ENCODE peak calls at places on chromosomes 11 and 22, in ten cellular contexts. One of them, this sample, is unnamed.

GRCh38 chr11:73680687-73681086 is 34.3 kb downstream of the PLEKHB1 start:
- DNase-seq in body of pancreas: no peak
- DNase-seq in GM23338: no peak
- DNase-seq in OCI-LY7: no peak
- DNase-seq in brain microvascular endothelial cell: no peak
- DNase-seq in heart left ventricle: no peak
- DNase-seq in left lung: no peak
- DNase-seq in adrenal gland: no peak
- DNase-seq in CD4-positive, alpha-beta T cell: no peak
- DNase-seq in fibroblast of lung: no peak
- DNase-seq in this sample: no peak

GRCh38 chr11:43419460-43419859 is 60.7 kb downstream of the TTC17 start:
- DNase-seq in heart left ventricle: no peak
- DNase-seq in left lung: no peak
- DNase-seq in body of pancreas: peak; percentile 42
- DNase-seq in brain microvascular endothelial cell: peak; percentile 34
- DNase-seq in fibroblast of lung: peak; percentile 14
- DNase-seq in GM23338: peak; percentile 59
- DNase-seq in adrenal gland: peak; percentile 51
- DNase-seq in CD4-positive, alpha-beta T cell: no peak
- DNase-seq in OCI-LY7: peak; percentile 57
- DNase-seq in this sample: no peak

GRCh38 chr11:45290586-45290985 is 4.4 kb upstream of the SYT13 start:
- DNase-seq in heart left ventricle: no peak
- DNase-seq in fibroblast of lung: no peak
- DNase-seq in body of pancreas: no peak
- DNase-seq in brain microvascular endothelial cell: no peak
- DNase-seq in left lung: no peak
- DNase-seq in OCI-LY7: no peak
- DNase-seq in adrenal gland: no peak
- DNase-seq in CD4-positive, alpha-beta T cell: no peak
- DNase-seq in GM23338: no peak
- DNase-seq in this sample: no peak

GRCh38 chr11:115657586-115657985 is 153.4 kb upstream of the CADM1 start:
- DNase-seq in left lung: no peak
- DNase-seq in fibroblast of lung: peak; percentile 68
- DNase-seq in brain microvascular endothelial cell: no peak
- DNase-seq in CD4-positive, alpha-beta T cell: no peak
- DNase-seq in heart left ventricle: no peak
- DNase-seq in adrenal gland: no peak
- DNase-seq in body of pancreas: no peak
- DNase-seq in OCI-LY7: no peak
- DNase-seq in GM23338: no peak
- DNase-seq in this sample: no peak

GRCh38 chr22:48264586-48264985 is 1502.1 kb downstream of the TBC1D22A start:
- DNase-seq in GM23338: no peak
- DNase-seq in fibroblast of lung: no peak
- DNase-seq in brain microvascular endothelial cell: no peak
- DNase-seq in adrenal gland: no peak
- DNase-seq in left lung: no peak
- DNase-seq in OCI-LY7: no peak
- DNase-seq in body of pancreas: no peak
- DNase-seq in heart left ventricle: no peak
- DNase-seq in CD4-positive, alpha-beta T cell: no peak
- DNase-seq in this sample: no peak

GRCh38 chr11:27481992-27482391 is 9.4 kb upstream of the LGR4 start:
- DNase-seq in fibroblast of lung: no peak
- DNase-seq in heart left ventricle: no peak
- DNase-seq in GM23338: no peak
- DNase-seq in body of pancreas: no peak
- DNase-seq in adrenal gland: no peak
- DNase-seq in brain microvascular endothelial cell: no peak
- DNase-seq in left lung: no peak
- DNase-seq in CD4-positive, alpha-beta T cell: no peak
- DNase-seq in OCI-LY7: no peak
- DNase-seq in this sample: no peak

GRCh38 chr11:2968501-2968900 is 23.6 kb downstream of the NAP1L4 start:
- DNase-seq in fibroblast of lung: no peak
- DNase-seq in heart left ventricle: no peak
- DNase-seq in OCI-LY7: no peak
- DNase-seq in body of pancreas: no peak
- DNase-seq in brain microvascular endothelial cell: no peak
- DNase-seq in adrenal gland: no peak
- DNase-seq in left lung: no peak
- DNase-seq in GM23338: no peak
- DNase-seq in CD4-positive, alpha-beta T cell: no peak
- DNase-seq in this sample: no peak

GRCh38 chr22:32204211-32204855 is 540 bp downstream of the RFPL2 start:
- DNase-seq in fibroblast of lung: no peak
- DNase-seq in body of pancreas: peak; percentile 47
- DNase-seq in OCI-LY7: no peak
- DNase-seq in GM23338: peak; percentile 63
- DNase-seq in brain microvascular endothelial cell: no peak
- DNase-seq in left lung: no peak
- DNase-seq in heart left ventricle: no peak
- DNase-seq in adrenal gland: no peak
- DNase-seq in CD4-positive, alpha-beta T cell: no peak
- DNase-seq in this sample: no peak

GRCh38 chr11:101442936-101443521 is 140.8 kb downstream of the TRPC6 start:
- DNase-seq in CD4-positive, alpha-beta T cell: no peak
- DNase-seq in heart left ventricle: no peak
- DNase-seq in OCI-LY7: no peak
- DNase-seq in body of pancreas: no peak
- DNase-seq in adrenal gland: no peak
- DNase-seq in left lung: no peak
- DNase-seq in fibroblast of lung: no peak
- DNase-seq in brain microvascular endothelial cell: no peak
- DNase-seq in GM23338: no peak
- DNase-seq in this sample: no peak

GRCh38 chr11:101442171-101442570 is 141.6 kb downstream of the TRPC6 start:
- DNase-seq in fibroblast of lung: peak; percentile 85
- DNase-seq in body of pancreas: peak; percentile 44
- DNase-seq in OCI-LY7: no peak
- DNase-seq in adrenal gland: peak; percentile 57
- DNase-seq in CD4-positive, alpha-beta T cell: no peak
- DNase-seq in brain microvascular endothelial cell: peak; percentile 84
- DNase-seq in left lung: no peak
- DNase-seq in GM23338: no peak
- DNase-seq in heart left ventricle: no peak
- DNase-seq in this sample: no peak

GRCh38 chr11:101444164-101444563 is 139.6 kb downstream of the TRPC6 start:
- DNase-seq in body of pancreas: peak; percentile 61
- DNase-seq in OCI-LY7: no peak
- DNase-seq in GM23338: no peak
- DNase-seq in brain microvascular endothelial cell: no peak
- DNase-seq in fibroblast of lung: no peak
- DNase-seq in CD4-positive, alpha-beta T cell: no peak
- DNase-seq in heart left ventricle: no peak
- DNase-seq in left lung: no peak
- DNase-seq in adrenal gland: peak; percentile 54
- DNase-seq in this sample: no peak

GRCh38 chr11:101439488-101439887 is 144.3 kb downstream of the TRPC6 start:
- DNase-seq in GM23338: peak; percentile 56
- DNase-seq in heart left ventricle: no peak
- DNase-seq in fibroblast of lung: no peak
- DNase-seq in body of pancreas: no peak
- DNase-seq in OCI-LY7: no peak
- DNase-seq in CD4-positive, alpha-beta T cell: no peak
- DNase-seq in adrenal gland: no peak
- DNase-seq in left lung: no peak
- DNase-seq in brain microvascular endothelial cell: no peak
- DNase-seq in this sample: no peak

GRCh38 chr11:101441747-101442146 is 142.1 kb downstream of the TRPC6 start:
- DNase-seq in left lung: peak; percentile 75
- DNase-seq in brain microvascular endothelial cell: peak; percentile 50
- DNase-seq in adrenal gland: peak; percentile 58
- DNase-seq in OCI-LY7: no peak
- DNase-seq in GM23338: no peak
- DNase-seq in body of pancreas: peak; percentile 91
- DNase-seq in heart left ventricle: peak; percentile 38
- DNase-seq in fibroblast of lung: no peak
- DNase-seq in CD4-positive, alpha-beta T cell: no peak
- DNase-seq in this sample: no peak
- H3K27ac ChIP-seq in left lung: peak overlapping the region; percentile 50
- H3K27ac ChIP-seq in brain microvascular endothelial cell: peak overlapping the region; percentile 74
- H3K27ac ChIP-seq in adrenal gland: peak overlapping the region; percentile 52
- H3K27ac ChIP-seq in OCI-LY7: no peak overlapping the region
- H3K27ac ChIP-seq in GM23338: no peak overlapping the region
- H3K27ac ChIP-seq in body of pancreas: peak overlapping the region; percentile 76
- H3K27ac ChIP-seq in heart left ventricle: peak overlapping the region; percentile 26
- H3K27ac ChIP-seq in fibroblast of lung: peak overlapping the region; percentile 8
- H3K27ac ChIP-seq in CD4-positive, alpha-beta T cell: no peak overlapping the region
- H3K27ac ChIP-seq in this sample: no peak overlapping the region

GRCh38 chr22:42699953-42700352 is 20.7 kb downstream of the A4GALT start:
- DNase-seq in GM23338: no peak
- DNase-seq in body of pancreas: no peak
- DNase-seq in left lung: no peak
- DNase-seq in CD4-positive, alpha-beta T cell: no peak
- DNase-seq in brain microvascular endothelial cell: no peak
- DNase-seq in heart left ventricle: no peak
- DNase-seq in OCI-LY7: no peak
- DNase-seq in adrenal gland: no peak
- DNase-seq in fibroblast of lung: no peak
- DNase-seq in this sample: no peak
- H3K27ac ChIP-seq in GM23338: peak overlapping the region; percentile 92
- H3K27ac ChIP-seq in body of pancreas: no peak overlapping the region
- H3K27ac ChIP-seq in left lung: no peak overlapping the region
- H3K27ac ChIP-seq in CD4-positive, alpha-beta T cell: no peak overlapping the region
- H3K27ac ChIP-seq in brain microvascular endothelial cell: no peak overlapping the region
- H3K27ac ChIP-seq in heart left ventricle: peak overlapping the region; percentile 94
- H3K27ac ChIP-seq in OCI-LY7: no peak overlapping the region
- H3K27ac ChIP-seq in adrenal gland: no peak overlapping the region
- H3K27ac ChIP-seq in fibroblast of lung: no peak overlapping the region
- H3K27ac ChIP-seq in this sample: no peak overlapping the region

GRCh38 chr22:26431151-26431995 is 2.3 kb downstream of the ASPHD2 start:
- DNase-seq in GM23338: no peak
- DNase-seq in left lung: no peak
- DNase-seq in adrenal gland: no peak
- DNase-seq in OCI-LY7: no peak
- DNase-seq in heart left ventricle: no peak
- DNase-seq in fibroblast of lung: no peak
- DNase-seq in CD4-positive, alpha-beta T cell: no peak
- DNase-seq in brain microvascular endothelial cell: no peak
- DNase-seq in body of pancreas: no peak
- DNase-seq in this sample: no peak

GRCh38 chr22:26430600-26430999 is 1.5 kb downstream of the ASPHD2 start:
- DNase-seq in OCI-LY7: no peak
- DNase-seq in brain microvascular endothelial cell: no peak
- DNase-seq in left lung: no peak
- DNase-seq in CD4-positive, alpha-beta T cell: no peak
- DNase-seq in GM23338: no peak
- DNase-seq in adrenal gland: no peak
- DNase-seq in heart left ventricle: no peak
- DNase-seq in body of pancreas: no peak
- DNase-seq in fibroblast of lung: no peak
- DNase-seq in this sample: no peak

GRCh38 chr22:26426924-26427323 is 2.1 kb upstream of the ASPHD2 start:
- DNase-seq in fibroblast of lung: no peak
- DNase-seq in body of pancreas: no peak
- DNase-seq in CD4-positive, alpha-beta T cell: no peak
- DNase-seq in left lung: no peak
- DNase-seq in brain microvascular endothelial cell: no peak
- DNase-seq in heart left ventricle: no peak
- DNase-seq in OCI-LY7: no peak
- DNase-seq in adrenal gland: no peak
- DNase-seq in GM23338: no peak
- DNase-seq in this sample: no peak

GRCh38 chr22:26428515-26429457 is at the start of gene ASPHD2:
- DNase-seq in adrenal gland: peak; percentile 56
- DNase-seq in heart left ventricle: peak; percentile 36
- DNase-seq in GM23338: peak; percentile 84
- DNase-seq in fibroblast of lung: peak; percentile 66
- DNase-seq in OCI-LY7: peak; percentile 90
- DNase-seq in left lung: peak; percentile 61
- DNase-seq in brain microvascular endothelial cell: peak; percentile 44
- DNase-seq in body of pancreas: peak; percentile 50
- DNase-seq in CD4-positive, alpha-beta T cell: peak; percentile 63
- DNase-seq in this sample: peak; percentile 61

DNA sequence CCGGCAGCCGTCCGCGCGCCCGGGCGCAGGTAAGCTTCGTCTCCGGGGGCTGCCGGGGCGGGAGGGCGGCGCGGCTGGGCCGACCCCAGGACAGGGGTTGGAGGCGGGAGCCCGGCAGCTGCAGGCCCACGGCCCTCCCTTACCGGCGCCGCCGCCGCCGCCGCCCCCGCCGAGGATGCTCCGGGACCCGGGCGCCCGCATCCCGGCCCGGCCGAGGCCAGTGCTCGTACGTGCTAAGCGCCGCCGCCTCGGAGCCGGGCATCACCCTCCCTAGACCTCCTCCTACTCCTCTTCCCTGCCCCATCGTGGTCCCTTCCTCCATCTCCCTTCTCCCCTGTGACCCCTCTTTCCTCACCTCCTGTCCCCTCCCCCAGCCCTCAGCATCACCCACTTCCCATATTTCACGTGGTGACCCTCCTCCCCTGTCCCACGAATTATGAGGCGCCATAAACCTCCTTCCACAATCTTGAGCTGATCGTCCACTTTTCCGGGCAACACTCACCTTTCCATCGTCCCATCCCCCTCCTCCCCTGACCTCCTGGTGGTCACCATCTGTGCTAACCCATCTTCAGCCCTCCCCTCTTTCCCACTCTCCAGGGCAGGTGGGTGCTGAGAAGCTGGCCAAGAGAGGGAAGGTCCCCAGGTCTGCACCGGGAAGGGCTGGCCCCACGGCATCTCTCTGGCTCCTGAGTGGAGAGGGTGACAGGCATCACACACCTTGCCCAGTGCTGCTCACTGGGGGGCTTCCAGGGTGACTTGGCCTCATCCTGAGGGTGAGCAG is 588 bp downstream of the ASPHD2 start:
- DNase-seq in fibroblast of lung: no peak
- DNase-seq in CD4-positive, alpha-beta T cell: no peak
- DNase-seq in adrenal gland: no peak
- DNase-seq in GM23338: peak; percentile 43
- DNase-seq in brain microvascular endothelial cell: no peak
- DNase-seq in OCI-LY7: peak; percentile 32
- DNase-seq in heart left ventricle: no peak
- DNase-seq in body of pancreas: no peak
- DNase-seq in left lung: no peak
- DNase-seq in this sample: no peak
- H3K27ac ChIP-seq in fibroblast of lung: no peak overlapping the region
- H3K27ac ChIP-seq in CD4-positive, alpha-beta T cell: no peak overlapping the region
- H3K27ac ChIP-seq in adrenal gland: no peak overlapping the region
- H3K27ac ChIP-seq in GM23338: no peak overlapping the region
- H3K27ac ChIP-seq in brain microvascular endothelial cell: no peak overlapping the region
- H3K27ac ChIP-seq in OCI-LY7: no peak overlapping the region
- H3K27ac ChIP-seq in heart left ventricle: no peak overlapping the region
- H3K27ac ChIP-seq in body of pancreas: no peak overlapping the region
- H3K27ac ChIP-seq in left lung: no peak overlapping the region
- H3K27ac ChIP-seq in this sample: no peak overlapping the region

DNA sequence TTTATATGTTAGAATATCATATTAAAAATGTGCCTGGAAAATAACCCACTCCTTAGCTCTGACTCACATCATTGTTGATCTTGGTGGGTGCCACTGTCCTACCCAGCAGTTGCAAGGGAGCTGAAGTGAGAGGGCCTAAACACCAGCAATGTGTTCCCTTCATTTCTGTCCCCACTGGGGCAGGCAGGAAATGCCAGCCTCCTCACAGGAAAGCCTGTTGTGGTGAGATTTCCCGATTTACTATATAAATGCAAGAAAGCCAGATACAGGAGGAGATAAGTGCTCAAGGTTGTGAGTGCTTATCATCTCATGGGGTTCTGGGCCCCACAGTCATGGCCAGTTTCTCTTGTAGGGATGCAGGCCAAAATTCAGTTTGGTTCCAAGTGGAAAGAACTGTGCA is 15.9 kb upstream of the FLI1 start:
- DNase-seq in left lung: no peak
- DNase-seq in GM23338: no peak
- DNase-seq in adrenal gland: no peak
- DNase-seq in body of pancreas: no peak
- DNase-seq in brain microvascular endothelial cell: no peak
- DNase-seq in fibroblast of lung: no peak
- DNase-seq in CD4-positive, alpha-beta T cell: no peak
- DNase-seq in heart left ventricle: no peak
- DNase-seq in OCI-LY7: no peak
- DNase-seq in this sample: no peak
- H3K27ac ChIP-seq in left lung: no peak overlapping the region
- H3K27ac ChIP-seq in GM23338: no peak overlapping the region
- H3K27ac ChIP-seq in adrenal gland: no peak overlapping the region
- H3K27ac ChIP-seq in body of pancreas: no peak overlapping the region
- H3K27ac ChIP-seq in brain microvascular endothelial cell: no peak overlapping the region
- H3K27ac ChIP-seq in fibroblast of lung: no peak overlapping the region
- H3K27ac ChIP-seq in CD4-positive, alpha-beta T cell: no peak overlapping the region
- H3K27ac ChIP-seq in heart left ventricle: no peak overlapping the region
- H3K27ac ChIP-seq in OCI-LY7: no peak overlapping the region
- H3K27ac ChIP-seq in this sample: no peak overlapping the region

This sample was measured in substantia nigra.